ENCODE peak calls at places on chromosomes 7 and 10, in six cellular contexts. One of them, this sample, is unnamed.

GRCh38 chr7:87328281-87328680 is 17.2 kb upstream of the CROT start:
- DNase-seq in IMR-90: peak; percentile 39
- DNase-seq in frontal cortex: no peak
- DNase-seq in glutamatergic neuron: no peak
- DNase-seq in dermis microvascular lymphatic vessel endothelial cell: peak; percentile 31
- DNase-seq in hepatic stellate cell: no peak
- DNase-seq in this sample: no peak

GRCh38 chr10:51257511-51258248 is 183.4 kb downstream of the PRKG1 start:
- DNase-seq in IMR-90: peak; percentile 52
- DNase-seq in frontal cortex: no peak
- DNase-seq in glutamatergic neuron: no peak
- DNase-seq in dermis microvascular lymphatic vessel endothelial cell: no peak
- DNase-seq in hepatic stellate cell: no peak
- DNase-seq in this sample: peak; percentile 14

GRCh38 chr10:17239671-17240460 is 11.8 kb downstream of the VIM start:
- DNase-seq in IMR-90: no peak
- DNase-seq in frontal cortex: no peak
- DNase-seq in glutamatergic neuron: no peak
- DNase-seq in dermis microvascular lymphatic vessel endothelial cell: no peak
- DNase-seq in hepatic stellate cell: no peak
- DNase-seq in this sample: no peak

GRCh38 chr7:47269466-47269836 is 312.5 kb downstream of the TNS3 start:
- DNase-seq in IMR-90: no peak
- DNase-seq in frontal cortex: no peak
- DNase-seq in glutamatergic neuron: no peak
- DNase-seq in dermis microvascular lymphatic vessel endothelial cell: no peak
- DNase-seq in hepatic stellate cell: no peak
- DNase-seq in this sample: no peak

GRCh38 chr7:1302936-1303335 is 70.3 kb downstream of the UNCX start:
- DNase-seq in IMR-90: no peak
- DNase-seq in frontal cortex: no peak
- DNase-seq in glutamatergic neuron: no peak
- DNase-seq in dermis microvascular lymphatic vessel endothelial cell: no peak
- DNase-seq in hepatic stellate cell: no peak
- DNase-seq in this sample: no peak

GRCh38 chr10:30775779-30776591 is 146.4 kb upstream of the LYZL2 start:
- DNase-seq in IMR-90: peak; percentile 95
- DNase-seq in frontal cortex: no peak
- DNase-seq in glutamatergic neuron: no peak
- DNase-seq in dermis microvascular lymphatic vessel endothelial cell: no peak
- DNase-seq in hepatic stellate cell: peak; percentile 82
- DNase-seq in this sample: peak; percentile 86

GRCh38 chr7:42700376-42701327 is 211.2 kb downstream of the C7orf25 start:
- DNase-seq in IMR-90: no peak
- DNase-seq in frontal cortex: no peak
- DNase-seq in glutamatergic neuron: no peak
- DNase-seq in dermis microvascular lymphatic vessel endothelial cell: no peak
- DNase-seq in hepatic stellate cell: no peak
- DNase-seq in this sample: no peak

GRCh38 chr10:100826983-100827818 is 81.8 kb downstream of the PAX2 start:
- DNase-seq in IMR-90: no peak
- DNase-seq in frontal cortex: peak; percentile 64
- DNase-seq in glutamatergic neuron: peak; percentile 55
- DNase-seq in dermis microvascular lymphatic vessel endothelial cell: no peak
- DNase-seq in hepatic stellate cell: no peak
- DNase-seq in this sample: no peak

GRCh38 chr10:114374141-114374791 is 30.0 kb downstream of the AFAP1L2 start:
- DNase-seq in IMR-90: peak; percentile 17
- DNase-seq in frontal cortex: no peak
- DNase-seq in glutamatergic neuron: no peak
- DNase-seq in dermis microvascular lymphatic vessel endothelial cell: no peak
- DNase-seq in hepatic stellate cell: peak; percentile 48
- DNase-seq in this sample: no peak

This sample was measured in AG08396.